ENCODE peak calls at places on chromosomes 12 and 14, in eight cellular contexts. One of them, this sample, is unnamed.

GRCh38 chr12:106078358-106079025 is 60.3 kb downstream of the NUAK1 start:
- DNase-seq in tibial artery: peak; percentile 66
- DNase-seq in Right ventricle myocardium superior: peak; percentile 80
- DNase-seq in skeletal muscle cell: no peak
- DNase-seq in cardiac septum: no peak
- DNase-seq in neural crest cell: no peak
- DNase-seq in NCI-H1048: no peak
- DNase-seq in iPS DF 6.9: no peak
- DNase-seq in this sample: no peak

GRCh38 chr12:119772431-119772830 is 104.5 kb downstream of the PRKAB1 start:
- DNase-seq in cardiac septum: no peak
- DNase-seq in neural crest cell: no peak
- DNase-seq in tibial artery: no peak
- DNase-seq in skeletal muscle cell: peak; percentile 21
- DNase-seq in NCI-H1048: no peak
- DNase-seq in iPS DF 6.9: no peak
- DNase-seq in Right ventricle myocardium superior: no peak
- DNase-seq in this sample: no peak

GRCh38 chr12:78674311-78675085 is 190.1 kb upstream of the SYT1 start:
- DNase-seq in Right ventricle myocardium superior: no peak
- DNase-seq in skeletal muscle cell: peak; percentile 73
- DNase-seq in NCI-H1048: no peak
- DNase-seq in tibial artery: no peak
- DNase-seq in iPS DF 6.9: no peak
- DNase-seq in neural crest cell: no peak
- DNase-seq in cardiac septum: no peak
- DNase-seq in this sample: no peak

GRCh38 chr12:107600596-107601144 is 84.9 kb upstream of the PWP1 start:
- DNase-seq in neural crest cell: no peak
- DNase-seq in NCI-H1048: no peak
- DNase-seq in Right ventricle myocardium superior: no peak
- DNase-seq in skeletal muscle cell: no peak
- DNase-seq in tibial artery: no peak
- DNase-seq in cardiac septum: no peak
- DNase-seq in iPS DF 6.9: no peak
- DNase-seq in this sample: no peak

GRCh38 chr12:90497923-90498545 is 456.9 kb downstream of the CCER1 start:
- DNase-seq in neural crest cell: no peak
- DNase-seq in NCI-H1048: no peak
- DNase-seq in cardiac septum: no peak
- DNase-seq in skeletal muscle cell: no peak
- DNase-seq in tibial artery: no peak
- DNase-seq in iPS DF 6.9: no peak
- DNase-seq in Right ventricle myocardium superior: no peak
- DNase-seq in this sample: no peak

GRCh38 chr14:62914025-62914424 is 131.2 kb downstream of the KCNH5 start:
- DNase-seq in neural crest cell: no peak
- DNase-seq in tibial artery: no peak
- DNase-seq in skeletal muscle cell: peak; percentile 1
- DNase-seq in iPS DF 6.9: no peak
- DNase-seq in cardiac septum: no peak
- DNase-seq in NCI-H1048: no peak
- DNase-seq in Right ventricle myocardium superior: no peak
- DNase-seq in this sample: no peak

GRCh38 chr12:89756638-89757321 is 48.1 kb upstream of the ATP2B1 start:
- DNase-seq in neural crest cell: no peak
- DNase-seq in skeletal muscle cell: peak; percentile 99
- DNase-seq in iPS DF 6.9: no peak
- DNase-seq in NCI-H1048: no peak
- DNase-seq in tibial artery: no peak
- DNase-seq in cardiac septum: no peak
- DNase-seq in Right ventricle myocardium superior: no peak
- DNase-seq in this sample: no peak

GRCh38 chr14:89616425-89617141 is 199.6 kb upstream of the FOXN3 start:
- DNase-seq in skeletal muscle cell: no peak
- DNase-seq in tibial artery: no peak
- DNase-seq in cardiac septum: no peak
- DNase-seq in NCI-H1048: no peak
- DNase-seq in Right ventricle myocardium superior: no peak
- DNase-seq in iPS DF 6.9: no peak
- DNase-seq in neural crest cell: no peak
- DNase-seq in this sample: no peak

GRCh38 chr12:4287325-4288290 is 14.0 kb downstream of the CCND2 start:
- DNase-seq in Right ventricle myocardium superior: no peak
- DNase-seq in cardiac septum: peak; percentile 59
- DNase-seq in tibial artery: no peak
- DNase-seq in NCI-H1048: no peak
- DNase-seq in neural crest cell: no peak
- DNase-seq in iPS DF 6.9: no peak
- DNase-seq in skeletal muscle cell: peak; percentile 67
- DNase-seq in this sample: no peak

GRCh38 chr12:108107293-108107692 is 21.8 kb upstream of the WSCD2 start:
- DNase-seq in iPS DF 6.9: no peak
- DNase-seq in NCI-H1048: no peak
- DNase-seq in neural crest cell: no peak
- DNase-seq in cardiac septum: no peak
- DNase-seq in Right ventricle myocardium superior: no peak
- DNase-seq in tibial artery: no peak
- DNase-seq in skeletal muscle cell: no peak
- DNase-seq in this sample: no peak

GRCh38 chr14:25111061-25111601 is 61.2 kb upstream of the STXBP6 start:
- DNase-seq in NCI-H1048: no peak
- DNase-seq in skeletal muscle cell: peak; percentile 94
- DNase-seq in cardiac septum: no peak
- DNase-seq in tibial artery: peak; percentile 42
- DNase-seq in Right ventricle myocardium superior: no peak
- DNase-seq in iPS DF 6.9: no peak
- DNase-seq in neural crest cell: no peak
- DNase-seq in this sample: no peak

This sample was measured in NCI-H1105 treated with DMSO at 0.1 percent for 48 hours.